ENCODE peak calls at places on chromosome 20, in five cellular contexts. B is G401; W is activated CD4-positive, alpha-beta T cell treated with anti-CD3 and anti-CD28 coated beads for 48 hours; I is naive B cell; S is left lobe of liver. F is an unnamed sample.

GRCh38 chr20:16714765-16715164 is 15.1 kb upstream of the SNRPB2 start:
- DNase-seq in B (peak), W (no peak), I (no peak), S (no peak), F (no peak)

GRCh38 chr20:44646023-44646640 is 5.4 kb downstream of the ADA start:
- DNase-seq in B (no peak), W (peak), I (no peak), S (no peak), F (no peak)

GRCh38 chr20:4076033-4076432 is 60.7 kb upstream of the RNF24 start:
- DNase-seq in B (no peak), W (no peak), I (no peak), S (no peak), F (no peak)

GRCh38 chr20:20580139-20580538 is 132.3 kb downstream of the RALGAPA2 start:
- DNase-seq in B (no peak), W (no peak), I (no peak), S (no peak), F (no peak)

GRCh38 chr20:46361811-46362210 is 44.6 kb downstream of the ELMO2 start:
- DNase-seq in B (no peak), W (no peak), I (no peak), S (no peak), F (no peak)

GRCh38 chr20:63278661-63279060 is 6.0 kb downstream of the ARFGAP1 start:
- DNase-seq in B (no peak), W (no peak), I (no peak), S (no peak), F (no peak)

GRCh38 chr20:31569163-31570020 is 35.7 kb upstream of the ID1 start:
- DNase-seq in B (peak), W (peak), I (peak), S (peak), F (peak)

GRCh38 chr20:37329481-37330165 is 16.3 kb upstream of the SRC start:
- DNase-seq in B (no peak), W (no peak), I (no peak), S (no peak), F (no peak)

GRCh38 chr20:32519367-32519730 is 65.8 kb downstream of the NOL4L start:
- DNase-seq in B (peak), W (no peak), I (no peak), S (no peak), F (no peak)

GRCh38 chr20:2585811-2586210 is 49.4 kb downstream of the TMC2 start:
- DNase-seq in B (no peak), W (no peak), I (no peak), S (no peak), F (no peak)

GRCh38 chr20:4470375-4470774 is 251.3 kb upstream of the PRND start:
- DNase-seq in B (no peak), W (no peak), I (no peak), S (no peak), F (no peak)

GRCh38 chr20:63187338-63188158 is 28.4 kb downstream of the YTHDF1 start:
- DNase-seq in B (no peak), W (no peak), I (no peak), S (no peak), F (no peak)

GRCh38 chr20:20014659-20015058 is 2.5 kb upstream of the NAA20 start:
- DNase-seq in B (no peak), W (peak), I (no peak), S (no peak), F (no peak)

GRCh38 chr20:7358670-7359069 is 581.6 kb downstream of the HAO1 start:
- DNase-seq in B (no peak), W (no peak), I (no peak), S (no peak), F (no peak)

GRCh38 chr20:39052676-39053075 is 90.5 kb downstream of the DHX35 start:
- DNase-seq in B (no peak), W (no peak), I (no peak), S (no peak), F (no peak)

GRCh38 chr20:38927902-38928578 is 1.8 kb downstream of the FAM83D start:
- DNase-seq in B (no peak), W (no peak), I (no peak), S (no peak), F (no peak)